ENCODE peak calls at places on chromosomes 4 and X, in nine cellular contexts. F is upper lobe of right lung; Y is NCI-H460; X is IMR-90; N is RWPE1; G is Caco-2; J is adrenal gland; W is stimulated activated CD4-positive, alpha-beta T cell treated with anti-CD3 and anti-CD28 coated beads, Interleukin-1b, Interleukin-23, amount 100 ng/mL, for 24 hours; E is right cardiac atrium. Z is an unnamed sample.

GRCh38 chr4:8164194-8164565 is 5.6 kb upstream of the ABLIM2 start:
- DNase-seq in F (no peak), Y (no peak), X (no peak), N (peak), G (no peak), J (no peak), W (no peak), E (no peak), Z (no peak)

GRCh38 chr4:26238782-26239647 is 81.8 kb upstream of the RBPJ start:
- DNase-seq in F (no peak), Y (no peak), X (peak), N (no peak), G (no peak), J (no peak), W (no peak), E (no peak), Z (peak)

GRCh38 chr4:101807351-101807750 is 16.8 kb downstream of the BANK1 start:
- DNase-seq in F (no peak), Y (no peak), X (no peak), N (no peak), G (no peak), J (no peak), W (no peak), E (no peak), Z (no peak)

GRCh38 chr4:184911310-184911709 is 85.5 kb upstream of the ACSL1 start:
- DNase-seq in F (no peak), Y (no peak), X (peak), N (peak), G (no peak), J (peak), W (no peak), E (no peak), Z (no peak)

GRCh38 chr4:185384877-185385465 is 10.8 kb downstream of the LRP2BP start:
- DNase-seq in F (no peak), Y (no peak), X (no peak), N (no peak), G (no peak), J (no peak), W (no peak), E (no peak), Z (no peak)

GRCh38 chr4:8378776-8379175 is 61.7 kb downstream of the ACOX3 start:
- DNase-seq in F (no peak), Y (no peak), X (no peak), N (no peak), G (no peak), J (no peak), W (no peak), E (no peak), Z (no peak)

GRCh38 chr4:146183209-146183608 is 7.7 kb downstream of the LSM6 start:
- DNase-seq in F (no peak), Y (no peak), X (no peak), N (no peak), G (no peak), J (no peak), W (no peak), E (no peak), Z (no peak)

GRCh38 chr4:7354937-7355336 is 79.8 kb downstream of the PSAPL1 start:
- DNase-seq in F (peak), Y (no peak), X (peak), N (no peak), G (no peak), J (no peak), W (no peak), E (no peak), Z (no peak)

GRCh38 chr4:187908079-187908501 is 87.5 kb upstream of the ZFP42 start:
- DNase-seq in F (no peak), Y (no peak), X (peak), N (peak), G (no peak), J (no peak), W (no peak), E (no peak), Z (no peak)

GRCh38 chr4:132910226-132910748 is 238.8 kb upstream of the PCDH10 start:
- DNase-seq in F (no peak), Y (no peak), X (no peak), N (no peak), G (no peak), J (no peak), W (no peak), E (no peak), Z (no peak)

GRCh38 chrX:123084797-123085196 is 99.3 kb upstream of the GRIA3 start:
- DNase-seq in F (no peak), Y (no peak), X (no peak), N (no peak), G (no peak), J (no peak), W (no peak), E (no peak), Z (no peak)

GRCh38 chr4:99572527-99573240 is 1.9 kb upstream of the MTTP start:
- DNase-seq in F (no peak), Y (no peak), X (peak), N (peak), G (no peak), J (no peak), W (no peak), E (no peak), Z (no peak)

GRCh38 chr4:158644341-158644740 is 27.3 kb downstream of the C4orf46 start:
- DNase-seq in F (no peak), Y (no peak), X (no peak), N (no peak), G (no peak), J (no peak), W (no peak), E (no peak), Z (no peak)

GRCh38 chr4:140300271-140300970 is 73.0 kb upstream of the SCOC start:
- DNase-seq in F (no peak), Y (peak), X (peak), N (peak), G (no peak), J (peak), W (no peak), E (no peak), Z (peak)

GRCh38 chrX:138745215-138745614 is 33.7 kb upstream of the FGF13 start:
- DNase-seq in F (no peak), Y (peak), X (peak), N (peak), G (peak), J (peak), W (no peak), E (no peak), Z (peak)

GRCh38 chr4:51895158-51895557 is 52.2 kb downstream of the DCUN1D4 start:
- DNase-seq in F (no peak), Y (no peak), X (no peak), N (no peak), G (no peak), J (no peak), W (no peak), E (no peak), Z (no peak)

GRCh38 chrX:21943460-21944135 is 3.1 kb downstream of the SMS start:
- DNase-seq in F (no peak), Y (no peak), X (peak), N (peak), G (no peak), J (peak), W (no peak), E (no peak), Z (no peak)

GRCh38 chr4:10115271-10115656 is 1.3 kb downstream of the WDR1 start:
- DNase-seq in F (no peak), Y (no peak), X (peak), N (peak), G (no peak), J (no peak), W (no peak), E (no peak), Z (no peak)

GRCh38 chrX:30649859-30650258 is 3.4 kb upstream of the GK start:
- DNase-seq in F (no peak), Y (peak), X (peak), N (no peak), G (peak), J (no peak), W (no peak), E (no peak), Z (no peak)

GRCh38 chr4:153529646-153530045 is 63.5 kb downstream of the TMEM131L start:
- DNase-seq in F (no peak), Y (no peak), X (peak), N (no peak), G (no peak), J (no peak), W (no peak), E (no peak), Z (no peak)

GRCh38 chrX:63719633-63720032 is 65.4 kb downstream of the ARHGEF9 start:
- DNase-seq in F (no peak), Y (no peak), X (no peak), N (no peak), G (no peak), J (no peak), W (no peak), E (no peak), Z (no peak)

GRCh38 chr4:123350191-123350544 is 46.4 kb upstream of the SPRY1 start:
- DNase-seq in F (no peak), Y (no peak), X (no peak), N (peak), G (peak), J (no peak), W (no peak), E (no peak), Z (no peak)

GRCh38 chr4:89123418-89123817 is 12.1 kb downstream of the TIGD2 start:
- DNase-seq in F (no peak), Y (no peak), X (peak), N (peak), G (peak), J (no peak), W (no peak), E (no peak), Z (no peak)

GRCh38 chr4:162461952-162462351 is 298.2 kb upstream of the FSTL5 start:
- DNase-seq in F (no peak), Y (no peak), X (no peak), N (no peak), G (no peak), J (no peak), W (no peak), E (no peak), Z (no peak)

GRCh38 chr4:84493092-84493850 is 5.8 kb downstream of the NKX6-1 start:
- DNase-seq in F (no peak), Y (no peak), X (peak), N (no peak), G (peak), J (no peak), W (no peak), E (no peak), Z (no peak)

GRCh38 chrX:149504226-149504914 is 736 bp downstream of the IDS start:
- DNase-seq in F (peak), Y (no peak), X (no peak), N (no peak), G (peak), J (no peak), W (no peak), E (no peak), Z (no peak)

GRCh38 chrX:107712231-107713204 is 63.1 kb downstream of the TSC22D3 start:
- DNase-seq in F (no peak), Y (no peak), X (peak), N (no peak), G (no peak), J (no peak), W (no peak), E (no peak), Z (no peak)

GRCh38 chrX:154819771-154820341 is 14.6 kb upstream of the MPP1 start:
- DNase-seq in F (no peak), Y (no peak), X (no peak), N (no peak), G (no peak), J (no peak), W (no peak), E (no peak), Z (no peak)

GRCh38 chr4:69617083-69617694 is 22.3 kb downstream of the UGT2A2 start:
- DNase-seq in F (no peak), Y (peak), X (peak), N (peak), G (peak), J (peak), W (no peak), E (no peak), Z (peak)

GRCh38 chr4:39497909-39498723 is 29.1 kb downstream of the UGDH start:
- DNase-seq in F (no peak), Y (no peak), X (no peak), N (no peak), G (no peak), J (no peak), W (no peak), E (no peak), Z (no peak)

GRCh38 chr4:98386-98785 is 25.9 kb upstream of the ZNF718 start:
- DNase-seq in F (no peak), Y (no peak), X (no peak), N (no peak), G (no peak), J (no peak), W (no peak), E (no peak), Z (no peak)

GRCh38 chr4:36267491-36268254 is 13.7 kb upstream of the DTHD1 start:
- DNase-seq in F (no peak), Y (no peak), X (no peak), N (no peak), G (no peak), J (no peak), W (no peak), E (no peak), Z (no peak)

GRCh38 chrX:67544871-67545771 is 1.3 kb downstream of the AR start:
- DNase-seq in F (peak), Y (no peak), X (peak), N (no peak), G (no peak), J (peak), W (no peak), E (peak), Z (no peak)

Z was measured in midbrain.